ENCODE peak calls at places on chromosomes 1 and 21, in five cellular contexts. H, M, G, W and A are unnamed samples.

GRCh38 chr1:205812271-205812877 is 624 bp downstream of the SLC41A1 start:
- DNase-seq in M (peak; percentile 38), G (peak; percentile 17), W (peak; percentile 44), H (peak; percentile 55), A (peak; percentile 48)

GRCh38 chr1:202411421-202411820 is 62.9 kb downstream of the PPP1R12B start:
- DNase-seq in W (no peak), H (no peak), M (no peak), G (no peak), A (peak; percentile 35)

GRCh38 chr21:45983981-45984551 is 2.5 kb downstream of the COL6A1 start:
- DNase-seq in M (peak; percentile 51), W (peak; percentile 71), H (peak; percentile 60), G (peak; percentile 65), A (peak; percentile 83)

GRCh38 chr21:17352937-17353655 is 159.7 kb upstream of the CXADR start:
- DNase-seq in H (no peak), W (no peak), M (no peak), G (no peak), A (no peak)

GRCh38 chr1:240831191-240831631 is 219.3 kb upstream of the GREM2 start:
- DNase-seq in G (peak; percentile 86), H (no peak), M (no peak), W (no peak), A (peak; percentile 94)

GRCh38 chr1:213110349-213111300 is 59.6 kb downstream of the RPS6KC1 start:
- DNase-seq in H (no peak), G (no peak), M (no peak), W (no peak), A (no peak)

GRCh38 chr1:93751391-93752250 is 70.0 kb upstream of the BCAR3 start:
- DNase-seq in H (no peak), G (no peak), M (no peak), W (no peak), A (peak; percentile 41)

GRCh38 chr1:29638281-29638680 is 402.0 kb downstream of the PTPRU start:
- DNase-seq in M (no peak), H (no peak), G (no peak), W (no peak), A (no peak)

GRCh38 chr21:33668180-33668579 is 25.9 kb downstream of the ITSN1 start:
- DNase-seq in W (no peak), M (no peak), G (no peak), H (no peak), A (peak; percentile 57)

GRCh38 chr21:33036430-33037162 is 10.9 kb downstream of the OLIG2 start:
- DNase-seq in W (no peak), M (peak; percentile 47), G (peak; percentile 57), H (no peak), A (peak; percentile 82)

GRCh38 chr1:5348732-5349465 is 643.3 kb downstream of the NPHP4 start:
- DNase-seq in W (no peak), H (no peak), M (no peak), G (no peak), A (no peak)

GRCh38 chr1:181396171-181396670 is 87.1 kb upstream of the CACNA1E start:
- DNase-seq in H (no peak), W (no peak), M (no peak), G (no peak), A (no peak)

GRCh38 chr1:160022330-160023310 is 9.2 kb downstream of the PIGM start:
- DNase-seq in G (peak; percentile 89), H (no peak), M (no peak), W (no peak), A (peak; percentile 51)

GRCh38 chr1:10211805-10212405 is 1.5 kb downstream of the KIF1B start:
- DNase-seq in M (no peak), G (peak; percentile 47), W (no peak), H (no peak), A (no peak)

GRCh38 chr1:244302889-244303609 is 148.7 kb downstream of the ADSS2 start:
- DNase-seq in H (peak; percentile 57), G (peak; percentile 80), W (no peak), M (no peak), A (peak; percentile 49)

GRCh38 chr1:40784141-40784770 is 669 bp downstream of the KCNQ4 start:
- DNase-seq in W (no peak), G (no peak), H (no peak), M (no peak), A (peak; percentile 18)

GRCh38 chr21:33769057-33769456 is 126.8 kb downstream of the ITSN1 start:
- DNase-seq in M (no peak), G (no peak), H (no peak), W (no peak), A (no peak)

GRCh38 chr1:206049293-206049692 is 3.7 kb upstream of the RHEX start:
- DNase-seq in W (no peak), G (no peak), M (no peak), H (no peak), A (no peak)

GRCh38 chr1:104648269-104648691 is 898.6 kb downstream of the AMY1C start:
- DNase-seq in M (no peak), G (peak; percentile 44), H (no peak), W (no peak), A (peak; percentile 12)

GRCh38 chr1:175000697-175001187 is 995 bp downstream of the CACYBP start:
- DNase-seq in W (no peak), M (no peak), G (no peak), H (no peak), A (peak; percentile 66)

GRCh38 chr1:226938903-226939438 is 1.1 kb upstream of the COQ8A start:
- DNase-seq in G (peak; percentile 74), H (no peak), W (no peak), M (no peak), A (peak; percentile 77)

GRCh38 chr1:58773406-58773840 is 10.4 kb downstream of the JUN start:
- DNase-seq in W (peak; percentile 24), M (peak; percentile 81), H (no peak), G (peak; percentile 63), A (peak; percentile 52)

GRCh38 chr1:166479052-166479631 is 312.3 kb upstream of the FAM78B start:
- DNase-seq in M (peak; percentile 54), H (no peak), W (peak; percentile 26), G (peak; percentile 79), A (peak; percentile 39)

GRCh38 chr1:206971029-206971655 is 882 bp upstream of the FCAMR start:
- DNase-seq in M (no peak), W (no peak), H (no peak), G (no peak), A (no peak)

GRCh38 chr1:235329139-235329808 is 904 bp downstream of the GGPS1 start:
- DNase-seq in M (no peak), H (no peak), W (peak; percentile 23), G (peak; percentile 24), A (peak; percentile 77)

GRCh38 chr1:5370321-5370720 is 621.9 kb downstream of the NPHP4 start:
- DNase-seq in G (no peak), H (no peak), W (no peak), M (no peak), A (no peak)

GRCh38 chr1:161483361-161483760 is 21.9 kb upstream of the FCGR2A start:
- DNase-seq in W (no peak), M (no peak), G (no peak), H (no peak), A (no peak)

GRCh38 chr1:13725714-13726175 is 25.8 kb downstream of the PRDM2 start:
- DNase-seq in H (no peak), G (peak; percentile 60), W (no peak), M (no peak), A (peak; percentile 67)

GRCh38 chr1:246691622-246692495 is 32.4 kb upstream of the SCCPDH start:
- DNase-seq in G (no peak), M (no peak), W (no peak), H (no peak), A (peak; percentile 32)

GRCh38 chr1:115507256-115507589 is 134.5 kb upstream of the VANGL1 start:
- DNase-seq in H (no peak), W (peak; percentile 20), M (no peak), G (peak; percentile 47), A (peak; percentile 76)

GRCh38 chr1:67572594-67573221 is 112.3 kb upstream of the GADD45A start:
- DNase-seq in W (no peak), G (peak; percentile 8), H (no peak), M (no peak), A (peak; percentile 43)
- H3K4me1 ChIP-seq in W (no peaks in the 10 kb centered on the region), G (peaks cover 47% of the 10 kb centered on the region), H (peaks cover 6% of the 10 kb centered on the region), M (no peaks in the 10 kb centered on the region), A (peaks cover 43% of the 10 kb centered on the region)

DNA sequence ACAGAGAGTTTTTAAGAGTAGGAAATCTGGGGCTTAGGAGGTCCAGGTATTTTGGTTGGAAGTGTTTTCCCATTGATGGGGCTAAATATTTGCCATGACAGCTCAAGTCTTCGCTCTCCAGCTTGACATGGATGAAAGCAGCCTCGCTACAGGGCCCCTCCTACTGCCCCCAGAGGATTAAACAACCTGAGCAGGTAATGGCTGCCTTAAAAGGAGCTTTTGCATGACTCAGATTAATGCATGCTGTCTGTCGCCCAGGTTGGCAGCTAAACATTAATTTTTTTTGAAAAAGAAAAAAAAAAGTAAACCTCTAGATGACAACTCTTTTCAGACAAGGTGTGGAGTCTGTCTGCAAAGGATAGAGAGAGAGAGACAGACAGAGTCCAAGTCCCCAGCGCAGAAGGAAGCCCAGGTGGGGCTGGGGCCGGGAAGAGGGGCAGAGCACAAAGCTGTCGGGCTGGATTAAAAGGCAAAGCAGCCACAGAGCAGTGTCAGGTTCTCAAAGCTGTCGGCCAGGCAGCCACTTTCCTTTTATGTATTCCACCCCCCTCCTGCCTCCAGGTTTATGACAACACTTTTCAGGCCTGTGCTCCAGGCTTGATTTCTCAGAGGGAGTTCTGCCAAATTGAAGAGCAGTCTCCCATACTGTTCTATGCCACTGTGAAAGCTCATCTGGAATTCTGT is 127.9 kb downstream of the CLIC6 start:
- DNase-seq in G (peak; percentile 26), M (no peak), W (no peak), H (no peak), A (peak; percentile 45)
- H3K4me1 ChIP-seq in G (peaks cover 39% of the 10 kb centered on the region), M (no peaks in the 10 kb centered on the region), W (no peaks in the 10 kb centered on the region), H (peaks cover 2% of the 10 kb centered on the region), A (peaks cover 59% of the 10 kb centered on the region)

DNA sequence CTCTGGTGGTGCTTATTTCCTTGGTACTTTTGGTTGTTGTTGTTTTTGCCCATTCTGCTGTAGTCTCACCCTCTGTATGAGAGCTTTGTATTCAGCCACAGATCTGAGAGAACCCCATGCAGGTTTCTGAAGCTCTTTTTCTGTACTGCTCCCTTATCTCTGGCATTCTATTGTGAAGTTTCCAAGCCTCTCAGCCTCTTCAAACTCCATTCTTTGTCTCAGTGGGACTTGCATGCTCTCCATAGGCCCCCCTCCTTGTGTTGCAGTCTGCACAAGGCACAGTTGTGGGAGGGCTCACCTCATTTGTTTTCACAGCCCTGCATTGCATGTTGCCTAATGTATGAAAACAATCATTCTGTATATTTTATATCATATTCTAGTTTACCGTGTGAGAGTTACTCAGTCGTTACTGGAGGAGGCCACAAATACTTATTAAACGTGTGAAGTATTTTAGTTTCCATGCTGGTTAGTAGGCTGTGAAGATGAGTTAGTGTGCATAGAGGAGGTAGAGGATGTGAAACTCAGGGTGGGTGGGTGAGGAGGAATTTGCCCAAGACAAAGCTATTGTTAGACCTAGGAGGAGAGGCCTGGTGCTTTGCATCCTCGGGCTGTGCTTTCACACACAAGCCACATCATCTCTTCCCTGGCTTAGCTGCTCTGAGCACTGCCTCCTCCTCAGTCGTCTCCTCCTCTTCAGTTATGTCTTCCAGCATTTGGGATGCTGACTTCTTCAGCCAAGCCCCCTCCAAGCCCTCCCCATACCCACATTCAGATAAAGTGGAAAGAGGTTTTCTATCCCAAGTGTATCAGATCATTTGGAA is 7.8 kb upstream of the CHI3L2 start:
- DNase-seq in G (no peak), M (no peak), H (no peak), W (no peak), A (no peak)
- H3K4me1 ChIP-seq in G (peaks cover 21% of the 10 kb centered on the region), M (no peaks in the 10 kb centered on the region), H (no peaks in the 10 kb centered on the region), W (no peaks in the 10 kb centered on the region), A (no peaks in the 10 kb centered on the region)

DNA sequence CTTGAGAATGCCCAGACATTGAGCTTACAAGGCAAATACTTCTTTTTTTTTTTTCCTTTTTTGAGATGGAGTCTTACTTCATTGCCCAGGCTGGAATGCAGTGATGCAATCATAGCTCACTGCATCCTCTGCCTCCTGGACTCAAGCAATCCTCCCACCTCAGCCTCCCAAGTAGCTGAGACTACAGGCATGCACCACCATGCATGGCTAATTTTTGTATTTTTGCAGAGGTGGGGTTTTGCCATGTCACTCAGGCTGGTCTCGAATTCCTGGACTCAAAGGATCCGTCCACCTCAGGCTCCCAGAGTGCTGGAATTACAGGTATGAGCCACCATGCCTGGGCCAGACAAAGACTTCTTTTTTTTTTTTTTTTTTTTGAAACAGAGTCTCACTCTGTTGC is 79.1 kb downstream of the NUP210L start:
- DNase-seq in G (no peak), W (no peak), H (no peak), M (no peak), A (no peak)
- H3K4me1 ChIP-seq in G (no peaks in the 10 kb centered on the region), W (no peaks in the 10 kb centered on the region), H (no peaks in the 10 kb centered on the region), M (no peaks in the 10 kb centered on the region), A (no peaks in the 10 kb centered on the region)